ENCODE peak calls at places on chromosomes 2 and 18, in six cellular contexts. C is NCI-H187; T is activated CD4-positive, alpha-beta T cell treated with anti-CD3 and anti-CD28 coated beads, Interleukin-2, amount 50 U/mL, for 1 hour; R is AG09319; I is activated naive CD4-positive, alpha-beta T cell treated with anti-CD3 and anti-CD28 coated beads for 36 hours; Q is prostate gland. E is an unnamed sample.

GRCh38 chr2:15069149-15069548 is 436.6 kb downstream of the LRATD1 start:
- DNase-seq in Q (no peak), I (no peak), T (no peak), C (no peak), R (no peak), E (no peak)

GRCh38 chr18:55461843-55462242 is 126.1 kb downstream of the TCF4 start:
- DNase-seq in T (no peak), Q (no peak), I (no peak), C (no peak), R (no peak), E (no peak)

GRCh38 chr2:164840930-164841718 is 499 bp downstream of the COBLL1 start:
- DNase-seq in I (peak), T (no peak), Q (peak), C (peak), R (no peak), E (no peak)

GRCh38 chr2:224194161-224194560 is 155.1 kb upstream of the SERPINE2 start:
- DNase-seq in Q (no peak), I (no peak), T (no peak), C (no peak), R (no peak), E (no peak)

GRCh38 chr2:6917071-6917760 is at the start of gene RNF144A:
- DNase-seq in T (peak), I (peak), R (no peak), Q (peak), C (peak), E (peak)

GRCh38 chr18:784470-785172 is 27.4 kb downstream of the YES1 start:
- DNase-seq in Q (no peak), R (no peak), T (no peak), I (no peak), C (no peak), E (no peak)

GRCh38 chr2:121256720-121257475 is 28.1 kb downstream of the TFCP2L1 start:
- DNase-seq in I (no peak), Q (peak), R (no peak), C (no peak), T (no peak), E (no peak)

GRCh38 chr2:54336136-54336976 is 80.3 kb upstream of the TSPYL6 start:
- DNase-seq in C (no peak), R (no peak), Q (no peak), I (no peak), T (no peak), E (no peak)

GRCh38 chr2:120703330-120703994 is 32.2 kb upstream of the GLI2 start:
- DNase-seq in I (no peak), R (no peak), C (no peak), Q (no peak), T (no peak), E (peak)

GRCh38 chr2:19623488-19623887 is 265.1 kb upstream of the OSR1 start:
- DNase-seq in R (no peak), I (no peak), C (no peak), Q (no peak), T (no peak), E (no peak)

GRCh38 chr2:150027164-150027563 is 439.6 kb upstream of the MMADHC start:
- DNase-seq in Q (no peak), R (no peak), I (no peak), T (no peak), C (no peak), E (no peak)

GRCh38 chr2:239726091-239726591 is 299.0 kb downstream of the NDUFA10 start:
- DNase-seq in T (no peak), R (no peak), C (no peak), Q (no peak), I (no peak), E (no peak)

GRCh38 chr2:232857158-232857563 is 12.9 kb upstream of the SNORC start:
- DNase-seq in Q (no peak), T (no peak), R (no peak), C (no peak), I (no peak), E (no peak)

GRCh38 chr2:18551623-18552022 is 8.8 kb downstream of the RDH14 start:
- DNase-seq in C (no peak), R (no peak), I (no peak), Q (no peak), T (no peak), E (no peak)

GRCh38 chr2:150191349-150191748 is 296.1 kb downstream of the RND3 start:
- DNase-seq in T (no peak), I (no peak), C (no peak), R (no peak), Q (no peak), E (peak)

GRCh38 chr2:147033046-147033445 is 811.8 kb upstream of the ACVR2A start:
- DNase-seq in C (no peak), I (no peak), Q (no peak), R (no peak), T (no peak), E (peak)

GRCh38 chr2:56583796-56584313 is 400.1 kb downstream of the CCDC85A start:
- DNase-seq in Q (no peak), C (no peak), T (no peak), I (no peak), R (no peak), E (no peak)

GRCh38 chr2:217775920-217776503 is 226.8 kb downstream of the TNS1 start:
- DNase-seq in I (no peak), T (no peak), Q (no peak), C (no peak), R (peak), E (no peak)

GRCh38 chr2:95165371-95166064 is at the start of gene ZNF2:
- DNase-seq in Q (peak), T (peak), R (peak), I (peak), C (peak), E (peak)

GRCh38 chr2:205585451-205586045 is 96.8 kb upstream of the NRP2 start:
- DNase-seq in C (peak), R (no peak), Q (no peak), T (no peak), I (no peak), E (no peak)

GRCh38 chr2:17242813-17243485 is 275.3 kb downstream of the RAD51AP2 start:
- DNase-seq in C (no peak), Q (no peak), R (no peak), T (no peak), I (no peak), E (no peak)

E was measured in COLO829.